ENCODE peak calls at places on chromosome 3, in eight cellular contexts. F is heart left ventricle, C is posterior cingulate gyrus, I is DMS 273 treated with DMSO at 0.1 percent for 48 hours, H is choroid plexus epithelial cell, A is mesothelial cell of epicardium, B is aorta, X is A172. T is an unnamed sample.

GRCh38 chr3:55742027-55742710 is 255.1 kb upstream of the WNT5A start:
- DNase-seq in F (no peak), A (no peak), X (no peak), C (no peak), B (no peak), H (no peak), I (no peak), T (no peak)

GRCh38 chr3:125478321-125478720 is 41.7 kb downstream of the SNX4 start:
- DNase-seq in H (peak; percentile 90), B (no peak), C (no peak), A (no peak), F (no peak), X (no peak), I (no peak), T (no peak)

GRCh38 chr3:62329970-62330369 is 43.4 kb downstream of the FEZF2 start:
- DNase-seq in C (peak; percentile 59), A (no peak), I (peak; percentile 65), B (no peak), F (no peak), X (no peak), H (no peak), T (no peak)

GRCh38 chr3:49661281-49661680 is 12.9 kb upstream of the APEH start:
- DNase-seq in I (no peak), X (no peak), B (no peak), C (no peak), F (no peak), A (no peak), H (no peak), T (no peak)

GRCh38 chr3:113231827-113232253 is 20.5 kb downstream of the BOC start:
- DNase-seq in A (no peak), B (no peak), C (no peak), H (peak; percentile 87), X (peak; percentile 96), F (no peak), I (peak; percentile 47), T (no peak)

GRCh38 chr3:111729087-111729846 is 129.8 kb upstream of the PHLDB2 start:
- DNase-seq in C (no peak), H (peak; percentile 89), I (no peak), F (peak; percentile 91), B (peak; percentile 83), X (peak; percentile 66), A (no peak), T (no peak)

GRCh38 chr3:196322-197153 is at the start of gene CHL1:
- DNase-seq in C (peak; percentile 53), X (no peak), F (peak; percentile 27), B (no peak), H (no peak), A (peak; percentile 51), I (no peak), T (peak; percentile 45)

GRCh38 chr3:50388720-50389352 is 29.5 kb upstream of the TMEM115 start:
- DNase-seq in C (no peak), F (no peak), A (no peak), H (peak; percentile 68), I (no peak), B (no peak), X (peak; percentile 29), T (no peak)

GRCh38 chr3:186068243-186068552 is 40.7 kb downstream of the ETV5 start:
- DNase-seq in F (no peak), I (no peak), B (no peak), H (no peak), A (no peak), X (no peak), C (no peak), T (no peak)

GRCh38 chr3:170975283-170976189 is 51.0 kb downstream of the SLC2A2 start:
- DNase-seq in A (no peak), C (no peak), B (no peak), H (no peak), I (no peak), X (no peak), F (no peak), T (no peak)

GRCh38 chr3:5726618-5727017 is 539.1 kb downstream of the EDEM1 start:
- DNase-seq in X (no peak), F (no peak), I (no peak), A (no peak), B (no peak), H (no peak), C (no peak), T (no peak)